ENCODE peak calls at places on chromosomes 2 and 18, in nine cellular contexts. X is NCI-H510A treated with DMSO at 0.1 percent for 48 hours, R is stomach, W is glutamatergic neuron, Y is H54, I is epithelial cell of esophagus, U is substantia nigra, L is left colon, K is NCI-H1105. A is an unnamed sample.

GRCh38 chr2:9764153-9764778 is 79.0 kb upstream of the TAF1B start:
- DNase-seq in X (no peak), R (no peak), W (no peak), Y (no peak), I (no peak), U (no peak), L (no peak), K (peak; percentile 67), A (no peak)

GRCh38 chr18:23259701-23260661 is 124.7 kb downstream of the CABLES1 start:
- DNase-seq in X (peak; percentile 72), R (peak; percentile 89), W (peak; percentile 61), Y (peak; percentile 38), I (peak; percentile 51), U (peak; percentile 18), L (peak; percentile 70), K (peak; percentile 94), A (peak; percentile 68)

GRCh38 chr2:101628050-101628392 is 69.5 kb upstream of the MAP4K4 start:
- DNase-seq in X (no peak), R (no peak), W (no peak), Y (no peak), I (no peak), U (no peak), L (no peak), K (no peak), A (no peak)

GRCh38 chr18:28365406-28365805 is 188.5 kb upstream of the CDH2 start:
- DNase-seq in X (no peak), R (no peak), W (no peak), Y (peak; percentile 3), I (peak; percentile 86), U (no peak), L (no peak), K (no peak), A (no peak)

GRCh38 chr2:111662039-111662740 is 221.8 kb downstream of the ANAPC1 start:
- DNase-seq in X (no peak), R (no peak), W (no peak), Y (peak; percentile 61), I (peak; percentile 58), U (no peak), L (no peak), K (no peak), A (no peak)

GRCh38 chr2:97740590-97741182 is 27.3 kb downstream of the ZAP70 start:
- DNase-seq in X (peak; percentile 71), R (peak; percentile 52), W (peak; percentile 78), Y (peak; percentile 74), I (peak; percentile 31), U (peak; percentile 17), L (no peak), K (peak; percentile 69), A (peak; percentile 55)

GRCh38 chr2:143700865-143701264 is 571.6 kb downstream of the ARHGAP15 start:
- DNase-seq in X (no peak), R (no peak), W (no peak), Y (no peak), I (no peak), U (no peak), L (no peak), K (no peak), A (no peak)

GRCh38 chr2:83014462-83014861 is 1444.6 kb downstream of the SUCLG1 start:
- DNase-seq in X (no peak), R (no peak), W (no peak), Y (no peak), I (no peak), U (no peak), L (no peak), K (no peak), A (no peak)

GRCh38 chr18:45589559-45590041 is 25.7 kb upstream of the SLC14A2 start:
- DNase-seq in X (no peak), R (no peak), W (no peak), Y (peak; percentile 9), I (peak; percentile 4), U (no peak), L (no peak), K (no peak), A (no peak)

GRCh38 chr2:225056330-225057073 is 14.2 kb upstream of the DOCK10 start:
- DNase-seq in X (no peak), R (no peak), W (no peak), Y (no peak), I (peak; percentile 70), U (no peak), L (no peak), K (no peak), A (no peak)

GRCh38 chr2:108436976-108437375 is 12.0 kb upstream of the GCC2 start:
- DNase-seq in X (no peak), R (no peak), W (no peak), Y (no peak), I (no peak), U (no peak), L (no peak), K (no peak), A (no peak)

GRCh38 chr2:15577071-15577706 is 14.5 kb upstream of the DDX1 start:
- DNase-seq in X (peak; percentile 93), R (peak; percentile 93), W (peak; percentile 96), Y (peak; percentile 47), I (peak; percentile 85), U (peak; percentile 87), L (peak; percentile 82), K (peak; percentile 57), A (peak; percentile 91)

GRCh38 chr2:240713928-240714746 is 22.5 kb downstream of the AQP12A start:
- DNase-seq in X (no peak), R (no peak), W (peak; percentile 22), Y (no peak), I (no peak), U (no peak), L (no peak), K (no peak), A (no peak)

GRCh38 chr2:120205901-120206581 is 17.2 kb downstream of the TMEM185B start:
- DNase-seq in X (no peak), R (no peak), W (peak; percentile 71), Y (no peak), I (peak; percentile 15), U (no peak), L (peak; percentile 53), K (no peak), A (peak; percentile 67)

GRCh38 chr2:118687698-118688097 is 159.8 kb downstream of the EN1 start:
- DNase-seq in X (no peak), R (no peak), W (no peak), Y (no peak), I (peak; percentile 24), U (no peak), L (no peak), K (no peak), A (no peak)

GRCh38 chr2:44075536-44075935 is 79.7 kb upstream of the LRPPRC start:
- DNase-seq in X (no peak), R (no peak), W (no peak), Y (no peak), I (no peak), U (peak; percentile 85), L (no peak), K (no peak), A (no peak)

GRCh38 chr2:85413592-85414421 is 3.6 kb upstream of the CAPG start:
- DNase-seq in X (no peak), R (peak; percentile 62), W (no peak), Y (peak; percentile 68), I (peak; percentile 71), U (no peak), L (peak; percentile 75), K (no peak), A (peak; percentile 76)